ENCODE peak calls at places on chromosomes 5 and 9, in five cellular contexts. D, Q, W, F and P are unnamed samples.

GRCh38 chr5:56328753-56329560 is 95.8 kb upstream of the ANKRD55 start:
- DNase-seq in F (no peak), Q (peak; percentile 65), W (no peak), D (peak; percentile 36), P (no peak)

GRCh38 chr9:136451221-136451877 is 11.7 kb upstream of the INPP5E start:
- DNase-seq in D (no peak), Q (no peak), F (no peak), W (no peak), P (no peak)

GRCh38 chr9:6188906-6189305 is 26.7 kb upstream of the IL33 start:
- DNase-seq in D (no peak), F (no peak), Q (no peak), W (no peak), P (no peak)

GRCh38 chr9:17631396-17631795 is 52.5 kb downstream of the SH3GL2 start:
- DNase-seq in W (no peak), Q (no peak), F (no peak), D (no peak), P (no peak)

GRCh38 chr9:134320916-134321570 is 5.2 kb upstream of the RXRA start:
- DNase-seq in D (no peak), W (peak; percentile 26), Q (no peak), F (peak; percentile 23), P (no peak)

GRCh38 chr9:78714591-78714990 is 417.7 kb downstream of the PSAT1 start:
- DNase-seq in D (no peak), F (no peak), W (no peak), Q (no peak), P (no peak)

GRCh38 chr9:98247826-98248657 is 7.4 kb downstream of the TBC1D2 start:
- DNase-seq in F (no peak), Q (no peak), D (no peak), W (no peak), P (no peak)

GRCh38 chr9:129138476-129139232 is 27.4 kb downstream of the PTPA start:
- DNase-seq in W (peak; percentile 72), Q (peak; percentile 60), D (no peak), F (peak; percentile 68), P (peak; percentile 50)

GRCh38 chr9:105118646-105119045 is 125.8 kb upstream of the SLC44A1 start:
- DNase-seq in F (no peak), W (no peak), D (no peak), Q (no peak), P (no peak)

DNA sequence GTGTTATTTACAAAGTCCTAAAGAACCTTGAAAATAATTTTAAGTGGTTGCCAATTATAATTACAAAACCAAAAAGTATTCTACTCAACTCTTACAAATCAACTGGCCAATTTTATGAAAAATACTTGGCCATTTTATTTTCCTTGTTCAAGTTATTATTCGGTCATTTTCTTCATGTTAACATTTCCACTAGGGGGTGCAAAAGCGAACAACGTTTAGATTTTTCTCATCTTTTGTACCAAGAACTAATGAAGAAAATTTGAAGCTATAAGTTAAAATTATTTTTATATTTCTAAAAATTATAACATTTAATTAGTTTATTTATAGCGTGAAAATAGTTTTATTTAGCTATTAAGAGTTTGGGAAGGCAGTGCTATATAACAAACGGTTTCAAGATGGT is 1453.3 kb downstream of the MAT2B start:
- DNase-seq in D (no peak), F (no peak), W (no peak), Q (no peak), P (no peak)
- TF ChIP-seq CTCF in D (no peak), F (no peak), W (no peak), Q (no peak), P (no peak)

GRCh38 chr9:122442568-122442967 is 35.2 kb downstream of the OR1J1 start:
- DNase-seq in Q (no peak), F (no peak), D (no peak), W (no peak), P (no peak)

GRCh38 chr9:122446819-122447484 is 30.8 kb downstream of the OR1J1 start:
- DNase-seq in F (no peak), W (no peak), Q (peak; percentile 92), D (no peak), P (no peak)

GRCh38 chr9:122444366-122444765 is 33.4 kb downstream of the OR1J1 start:
- DNase-seq in Q (peak; percentile 97), D (no peak), W (no peak), F (peak; percentile 67), P (no peak)

GRCh38 chr9:122445155-122445749 is 32.5 kb downstream of the OR1J1 start:
- DNase-seq in W (no peak), D (peak; percentile 31), Q (peak; percentile 89), F (no peak), P (no peak)
- TF ChIP-seq CTCF in W (no peak), D (no peak), Q (no peak), F (no peak), P (no peak)

GRCh38 chr5:1791176-1791575 is 8.5 kb downstream of the MRPL36 start:
- DNase-seq in Q (no peak), D (no peak), F (no peak), W (no peak), P (no peak)
- TF ChIP-seq CTCF in Q (no peak), D (no peak), F (no peak), W (no peak), P (no peak)

DNA sequence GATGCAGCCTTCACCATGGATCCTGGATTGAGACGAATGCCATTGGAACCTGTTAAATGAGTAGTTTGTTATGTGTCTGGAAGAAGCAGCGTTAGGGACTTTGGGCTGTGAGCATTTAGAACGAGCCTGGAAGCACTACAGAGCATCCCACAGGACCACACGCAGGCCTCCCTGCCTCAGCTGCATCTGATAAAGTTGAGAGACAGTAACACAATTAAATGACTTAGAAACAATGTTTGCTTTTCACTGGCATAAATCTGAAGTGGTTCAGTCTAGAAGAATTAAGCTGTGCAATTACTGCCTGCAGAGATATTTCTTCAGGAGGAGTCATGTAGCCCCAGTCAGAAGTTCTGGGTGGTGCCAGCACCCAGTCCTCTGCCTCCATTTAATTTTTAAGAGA is 9.8 kb upstream of the TLX3 start:
- DNase-seq in W (no peak), Q (no peak), F (no peak), D (no peak), P (no peak)
- TF ChIP-seq CTCF in W (no peak), Q (no peak), F (no peak), D (no peak), P (no peak)

DNA sequence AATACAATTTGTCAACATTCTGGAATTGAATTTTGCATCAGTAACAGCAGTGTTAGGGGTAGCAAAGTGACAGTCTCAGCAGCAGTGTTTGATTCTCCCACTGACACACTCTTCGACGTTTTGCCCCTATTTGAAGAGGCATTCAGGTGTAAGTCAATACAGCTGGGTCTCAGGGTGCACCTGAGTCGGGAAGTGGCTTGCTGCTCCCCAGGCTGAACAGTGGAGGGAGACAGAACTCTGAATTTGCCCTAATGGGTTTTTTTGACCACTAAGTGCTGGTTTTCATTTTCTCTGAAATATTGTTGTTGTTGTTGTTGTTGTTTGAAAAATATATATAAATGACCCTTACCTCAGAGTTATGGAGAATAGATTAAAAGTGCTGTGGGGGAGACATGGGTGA is 223.2 kb downstream of the TLR4 start:
- DNase-seq in Q (no peak), D (no peak), W (no peak), F (no peak), P (no peak)
- TF ChIP-seq CTCF in Q (no peak), D (no peak), W (no peak), F (no peak), P (no peak)